ENCODE peak calls at places on chromosomes 5 and 9, in six cellular contexts. I is HCT116, J is ovary, R is breast epithelium, F is left ventricle myocardium inferior, E is colonic mucosa. X is an unnamed sample. For H3K4me1, the result is how much of the 10 kb centered on the place peaks cover.

GRCh38 chr5:139984816-139985215 is 58.3 kb downstream of the NRG2 start:
- DNase-seq in I (no peak), J (no peak), R (no peak), F (no peak), E (no peak), X (no peak)

GRCh38 chr9:132114102-132114707 is 34.5 kb upstream of the MED27 start:
- DNase-seq in I (no peak), J (peak), R (no peak), F (peak), E (peak), X (no peak)

GRCh38 chr5:103439007-103439406 is 123.6 kb downstream of the NUDT12 start:
- DNase-seq in I (no peak), J (no peak), R (no peak), F (no peak), E (no peak), X (no peak)

GRCh38 chr5:6542421-6543345 is 90.2 kb downstream of the NSUN2 start:
- DNase-seq in I (no peak), J (no peak), R (no peak), F (no peak), E (peak), X (no peak)

GRCh38 chr5:80204808-80205614 is 50.8 kb downstream of the SERINC5 start:
- DNase-seq in I (no peak), J (no peak), R (no peak), F (peak), E (peak), X (no peak)

GRCh38 chr9:74800226-74800625 is 87.5 kb downstream of the TRPM6 start:
- DNase-seq in I (no peak), J (no peak), R (no peak), F (no peak), E (no peak), X (no peak)

GRCh38 chr5:2656186-2656585 is 95.3 kb downstream of the IRX2 start:
- DNase-seq in I (no peak), J (no peak), R (no peak), F (no peak), E (no peak), X (no peak)

GRCh38 chr5:121982500-121983261 is 20.9 kb downstream of the SRFBP1 start:
- DNase-seq in I (no peak), J (no peak), R (no peak), F (no peak), E (no peak), X (no peak)

GRCh38 chr5:177430146-177430951 is 3.9 kb downstream of the GRK6 start:
- DNase-seq in I (no peak), J (no peak), R (no peak), F (no peak), E (no peak), X (no peak)

GRCh38 chr5:142561029-142561428 is 124.9 kb downstream of the FGF1 start:
- DNase-seq in I (no peak), J (no peak), R (no peak), F (no peak), E (no peak), X (no peak)

GRCh38 chr5:102858808-102859207 is 103.7 kb downstream of the PAM start:
- DNase-seq in I (no peak), J (no peak), R (no peak), F (no peak), E (no peak), X (no peak)

GRCh38 chr5:63351164-63351563 is 611.1 kb downstream of the HTR1A start:
- DNase-seq in I (no peak), J (no peak), R (no peak), F (no peak), E (no peak), X (no peak)

GRCh38 chr5:93677344-93678021 is 63.9 kb downstream of the POU5F2 start:
- DNase-seq in I (peak), J (peak), R (no peak), F (peak), E (no peak), X (no peak)

GRCh38 chr9:120900821-120901220 is 23.8 kb upstream of the PHF19 start:
- DNase-seq in I (no peak), J (no peak), R (no peak), F (no peak), E (no peak), X (no peak)

GRCh38 chr5:39459091-39459490 is 34.3 kb upstream of the DAB2 start:
- DNase-seq in I (no peak), J (no peak), R (no peak), F (no peak), E (no peak), X (no peak)

GRCh38 chr5:37740331-37741066 is 99.3 kb downstream of the GDNF start:
- DNase-seq in I (no peak), J (no peak), R (no peak), F (no peak), E (no peak), X (no peak)
- H3K27ac ChIP-seq in I (no peak), J (no peak), R (peak), F (peak), E (no peak), X (peak)

GRCh38 chr5:62326302-62326701 is 20.3 kb downstream of the KIF2A start:
- DNase-seq in I (no peak), J (no peak), R (no peak), F (no peak), E (no peak), X (no peak)

GRCh38 chr5:62327627-62328026 is 21.6 kb downstream of the KIF2A start:
- DNase-seq in I (no peak), J (no peak), R (no peak), F (no peak), E (no peak), X (no peak)

GRCh38 chr5:62326702-62327101 is 20.7 kb downstream of the KIF2A start:
- DNase-seq in I (no peak), J (no peak), R (no peak), F (no peak), E (no peak), X (no peak)

GRCh38 chr5:62328772-62329491 is 22.9 kb downstream of the KIF2A start:
- DNase-seq in I (no peak), J (no peak), R (no peak), F (no peak), E (no peak), X (no peak)

DNA sequence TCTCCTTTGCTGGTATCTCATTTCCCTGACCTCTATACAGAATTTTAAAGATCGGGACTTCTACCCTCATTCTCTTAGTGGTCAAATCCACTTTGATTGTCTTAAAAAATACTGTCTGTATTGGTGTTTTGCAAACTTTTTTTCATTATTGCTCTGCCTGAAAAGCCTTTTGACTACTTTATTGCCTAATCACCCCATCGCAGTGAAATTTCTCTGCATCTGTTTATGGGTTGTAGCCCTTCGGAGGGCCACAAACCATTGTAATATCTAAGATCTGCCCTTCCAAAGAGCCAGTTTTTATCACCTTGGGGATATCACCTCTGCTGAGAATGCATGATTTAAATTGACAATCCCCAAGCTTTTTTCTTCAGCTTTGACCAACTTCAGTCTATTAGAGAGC is 21.1 kb downstream of the KIF2A start:
- DNase-seq in I (no peak), J (no peak), R (no peak), F (no peak), E (no peak), X (no peak)
- H3K4me1 ChIP-seq in I (under half), J (under half), R (under half), F (under half), E (under half), X (under half)

GRCh38 chr9:136169495-136169894 is 35.4 kb downstream of the LHX3 start:
- DNase-seq in I (no peak), J (no peak), R (no peak), F (no peak), E (no peak), X (no peak)

GRCh38 chr9:136172412-136173079 is 32.4 kb downstream of the LHX3 start:
- DNase-seq in I (no peak), J (no peak), R (no peak), F (no peak), E (no peak), X (no peak)

GRCh38 chr9:136171801-136172411 is 33.0 kb downstream of the LHX3 start:
- DNase-seq in I (no peak), J (no peak), R (no peak), F (no peak), E (no peak), X (no peak)

GRCh38 chr9:136170291-136170901 is 34.5 kb downstream of the LHX3 start:
- DNase-seq in I (no peak), J (peak), R (no peak), F (no peak), E (peak), X (no peak)

DNA sequence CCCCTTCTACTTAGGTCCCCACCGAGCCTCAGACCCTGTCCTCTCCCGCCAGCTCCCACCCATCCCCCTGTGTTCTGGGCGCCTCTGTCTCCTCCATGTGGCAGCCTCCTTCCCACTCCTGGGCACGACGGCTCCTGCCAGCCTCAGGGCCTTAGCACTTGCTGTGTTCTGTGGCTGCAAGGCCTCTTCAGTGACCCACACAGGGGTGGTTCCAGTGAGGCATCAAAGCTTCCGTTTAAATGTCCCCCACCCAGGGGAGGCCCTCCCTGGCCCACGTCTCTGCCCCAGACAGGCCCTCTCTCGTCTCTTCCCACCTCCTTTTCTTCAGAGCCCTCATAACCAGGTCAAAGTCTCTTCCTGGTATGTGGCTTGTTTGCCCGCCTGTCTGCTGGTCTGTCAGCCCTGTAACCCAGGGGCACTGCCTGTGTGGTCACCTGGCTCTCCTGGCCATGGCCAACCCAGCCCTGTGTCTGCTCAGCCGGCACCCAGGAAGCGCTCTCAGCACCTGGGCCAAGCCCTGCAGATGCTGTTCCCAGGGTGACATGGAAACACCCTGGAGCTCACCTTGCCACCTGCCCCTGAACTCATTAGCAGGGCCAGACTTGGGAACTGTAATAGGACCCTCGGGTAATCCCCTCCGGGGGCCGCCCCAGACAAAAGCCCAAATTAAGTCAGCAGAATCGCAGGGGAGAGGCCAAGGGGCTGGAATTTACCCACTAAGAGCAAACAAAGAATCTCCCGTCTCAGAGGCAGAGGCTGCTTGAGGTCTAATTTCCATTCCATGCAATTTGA is 33.7 kb downstream of the LHX3 start:
- DNase-seq in I (no peak), J (no peak), R (no peak), F (no peak), E (no peak), X (no peak)
- H3K27ac ChIP-seq in I (no peak), J (no peak), R (no peak), F (no peak), E (no peak), X (no peak)

DNA sequence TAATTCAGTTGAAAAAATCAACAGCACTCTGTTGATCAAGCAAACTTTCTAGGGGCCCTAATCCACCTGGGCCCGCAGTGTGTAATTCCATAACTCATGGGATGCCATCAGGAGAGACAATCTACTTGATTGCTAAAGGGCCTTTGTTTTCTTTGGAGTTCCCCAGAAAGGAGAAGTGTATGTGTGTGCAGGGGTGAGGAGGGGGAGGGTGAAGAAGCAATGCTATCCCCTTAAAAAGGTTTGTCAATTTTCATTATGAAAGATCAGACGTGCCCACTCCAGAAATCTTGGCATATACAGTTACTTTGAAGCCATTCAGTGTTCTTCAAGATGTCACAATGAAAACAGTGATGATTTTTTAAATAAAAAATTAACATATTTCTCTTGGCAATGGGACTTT is 6.2 kb downstream of the PARP8 start:
- DNase-seq in I (no peak), J (no peak), R (no peak), F (no peak), E (no peak), X (no peak)
- H3K4me1 ChIP-seq in I (under half), J (under half), R (under half), F (under half), E (under half), X (under half)